ENCODE peak calls at places on chromosomes 12 and 14, in five cellular contexts. W is Caki2, S is NCI-H460, M is T follicular helper cell, H is iris pigment epithelial cell. G is an unnamed sample.

GRCh38 chr12:57543666-57544065 is 3.3 kb downstream of the DCTN2 start:
- DNase-seq in S (no peak), M (no peak), H (no peak), W (no peak), G (no peak)

GRCh38 chr14:24665440-24665991 is 31.5 kb upstream of the GZMB start:
- DNase-seq in W (no peak), S (no peak), H (no peak), M (no peak), G (no peak)

GRCh38 chr14:25197885-25198284 is 147.9 kb upstream of the STXBP6 start:
- DNase-seq in W (no peak), S (no peak), M (no peak), H (no peak), G (no peak)

GRCh38 chr12:77152623-77153193 is 87.3 kb upstream of the E2F7 start:
- DNase-seq in M (no peak), H (peak; percentile 53), W (peak; percentile 9), S (peak; percentile 13), G (no peak)

GRCh38 chr14:104392001-104392395 is 187.6 kb upstream of the C14orf180 start:
- DNase-seq in S (no peak), W (no peak), M (no peak), H (no peak), G (no peak)

GRCh38 chr14:92470215-92470614 is 43.4 kb upstream of the RIN3 start:
- DNase-seq in H (peak; percentile 58), W (peak; percentile 34), M (no peak), S (no peak), G (no peak)

GRCh38 chr14:98819867-98820206 is 452.2 kb downstream of the BCL11B start:
- DNase-seq in M (no peak), S (no peak), H (no peak), W (no peak), G (no peak)

GRCh38 chr12:83700858-83701257 is 1014.2 kb downstream of the TMTC2 start:
- DNase-seq in H (peak; percentile 40), M (no peak), W (peak; percentile 34), S (no peak), G (no peak)

GRCh38 chr12:34327671-34328070 is 305.4 kb downstream of the ALG10 start:
- DNase-seq in S (no peak), H (no peak), M (no peak), W (no peak), G (no peak)

GRCh38 chr14:58969951-58970751 is 218.3 kb upstream of the DAAM1 start:
- DNase-seq in S (no peak), M (no peak), H (peak; percentile 54), W (no peak), G (no peak)

GRCh38 chr12:33455096-33455495 is 15.5 kb upstream of the SYT10 start:
- DNase-seq in H (no peak), W (no peak), M (no peak), S (no peak), G (no peak)

GRCh38 chr12:98939350-98939749 is 294.3 kb downstream of the APAF1 start:
- DNase-seq in W (no peak), S (no peak), M (no peak), H (peak; percentile 58), G (no peak)

GRCh38 chr14:35213143-35213788 is 78.9 kb upstream of the PSMA6 start:
- DNase-seq in W (no peak), M (no peak), S (no peak), H (no peak), G (no peak)

G was measured in T-helper 22 cell.